ENCODE peak calls at places on chromosomes 5 and 9, in four cellular contexts. L, X, B and G are unnamed samples.

GRCh38 chr9:105694848-105695581 is 674 bp downstream of the TMEM38B start:
- DNase-seq in L (peak), B (peak), X (no peak), G (no peak)

GRCh38 chr9:135515083-135515511 is 6.1 kb upstream of the LCN1 start:
- DNase-seq in L (no peak), X (no peak), B (no peak), G (no peak)

GRCh38 chr9:27349681-27350080 is 52.7 kb upstream of the EQTN start:
- DNase-seq in X (no peak), L (no peak), B (peak), G (no peak)

GRCh38 chr5:54302267-54302687 is 8.1 kb downstream of the ARL15 start:
- DNase-seq in B (no peak), L (no peak), X (no peak), G (no peak)

GRCh38 chr5:61044545-61044944 is 99.5 kb downstream of the NDUFAF2 start:
- DNase-seq in X (no peak), L (no peak), B (no peak), G (no peak)

GRCh38 chr5:8907168-8907868 is 638.6 kb downstream of the SEMA5A start:
- DNase-seq in X (peak), L (no peak), B (no peak), G (no peak)

GRCh38 chr9:98793031-98793430 is 3.3 kb downstream of the ANKS6 start:
- DNase-seq in X (no peak), L (no peak), B (peak), G (no peak)

GRCh38 chr9:134360897-134361296 is 34.6 kb downstream of the RXRA start:
- DNase-seq in B (no peak), X (no peak), L (no peak), G (no peak)